ENCODE peak calls at places on chromosomes 12 and 14, in six cellular contexts. One of them, this sample, is unnamed.

GRCh38 chr12:96493101-96493500 is 3.7 kb downstream of the CFAP54 start:
- DNase-seq in fibroblast of lung: peak
- DNase-seq in Peyer's patch: no peak
- DNase-seq in GM23248: peak
- DNase-seq in HEK293T: no peak
- DNase-seq in renal cortical epithelial cell: peak
- DNase-seq in this sample: no peak

GRCh38 chr12:113697104-113697503 is 225.4 kb upstream of the LHX5 start:
- DNase-seq in GM23248: no peak
- DNase-seq in Peyer's patch: no peak
- DNase-seq in HEK293T: no peak
- DNase-seq in renal cortical epithelial cell: no peak
- DNase-seq in fibroblast of lung: no peak
- DNase-seq in this sample: no peak

GRCh38 chr12:81403348-81403747 is 325.5 kb downstream of the ACSS3 start:
- DNase-seq in HEK293T: no peak
- DNase-seq in Peyer's patch: no peak
- DNase-seq in renal cortical epithelial cell: no peak
- DNase-seq in fibroblast of lung: no peak
- DNase-seq in GM23248: no peak
- DNase-seq in this sample: no peak

GRCh38 chr14:65286443-65286842 is 126.1 kb upstream of the FUT8 start:
- DNase-seq in renal cortical epithelial cell: no peak
- DNase-seq in fibroblast of lung: peak
- DNase-seq in HEK293T: no peak
- DNase-seq in GM23248: peak
- DNase-seq in Peyer's patch: no peak
- DNase-seq in this sample: no peak

GRCh38 chr14:53151867-53152626 is 1.1 kb downstream of the DDHD1 start:
- DNase-seq in fibroblast of lung: peak
- DNase-seq in Peyer's patch: peak
- DNase-seq in GM23248: peak
- DNase-seq in HEK293T: peak
- DNase-seq in renal cortical epithelial cell: no peak
- DNase-seq in this sample: peak

GRCh38 chr14:60637490-60638452 is 11.5 kb downstream of the SIX1 start:
- DNase-seq in Peyer's patch: no peak
- DNase-seq in GM23248: peak
- DNase-seq in HEK293T: no peak
- DNase-seq in fibroblast of lung: peak
- DNase-seq in renal cortical epithelial cell: no peak
- DNase-seq in this sample: no peak

GRCh38 chr12:107759410-107759809 is 1.5 kb downstream of the PRDM4 start:
- DNase-seq in renal cortical epithelial cell: peak
- DNase-seq in HEK293T: peak
- DNase-seq in GM23248: peak
- DNase-seq in fibroblast of lung: peak
- DNase-seq in Peyer's patch: peak
- DNase-seq in this sample: peak

GRCh38 chr14:22561366-22561660 is 27.7 kb downstream of the DAD1 start:
- DNase-seq in HEK293T: no peak
- DNase-seq in renal cortical epithelial cell: no peak
- DNase-seq in GM23248: no peak
- DNase-seq in fibroblast of lung: no peak
- DNase-seq in Peyer's patch: no peak
- DNase-seq in this sample: no peak

GRCh38 chr14:21066882-21067502 is 3.1 kb upstream of the ARHGEF40 start:
- DNase-seq in Peyer's patch: no peak
- DNase-seq in HEK293T: no peak
- DNase-seq in fibroblast of lung: peak
- DNase-seq in renal cortical epithelial cell: no peak
- DNase-seq in GM23248: peak
- DNase-seq in this sample: no peak